ENCODE peak calls at places on chromosomes 4 and X, in five cellular contexts. One of them, this sample, is unnamed.

GRCh38 chrX:109187473-109188168 is 294.3 kb downstream of the GUCY2F start:
- DNase-seq in CD8-positive, alpha-beta T cell: no peak
- DNase-seq in WERI-Rb-1: no peak
- DNase-seq in NCI-H1092 treated with DMSO at 0.1 percent for 48 hours: no peak
- DNase-seq in dermis blood vessel endothelial cell: no peak
- DNase-seq in this sample: no peak

GRCh38 chrX:617401-617800 is 13.2 kb upstream of the SHOX start:
- DNase-seq in CD8-positive, alpha-beta T cell: no peak
- DNase-seq in WERI-Rb-1: no peak
- DNase-seq in NCI-H1092 treated with DMSO at 0.1 percent for 48 hours: no peak
- DNase-seq in dermis blood vessel endothelial cell: no peak
- DNase-seq in this sample: no peak

GRCh38 chr4:85147481-85148076 is 181.1 kb upstream of the WDFY3 start:
- DNase-seq in CD8-positive, alpha-beta T cell: no peak
- DNase-seq in WERI-Rb-1: peak; percentile 44
- DNase-seq in NCI-H1092 treated with DMSO at 0.1 percent for 48 hours: peak; percentile 85
- DNase-seq in dermis blood vessel endothelial cell: peak; percentile 74
- DNase-seq in this sample: peak; percentile 77

GRCh38 chr4:42917316-42917715 is 24.8 kb downstream of the GRXCR1 start:
- DNase-seq in CD8-positive, alpha-beta T cell: no peak
- DNase-seq in WERI-Rb-1: no peak
- DNase-seq in NCI-H1092 treated with DMSO at 0.1 percent for 48 hours: no peak
- DNase-seq in dermis blood vessel endothelial cell: no peak
- DNase-seq in this sample: no peak

GRCh38 chrX:114201622-114202021 is 382.3 kb upstream of the HTR2C start:
- DNase-seq in CD8-positive, alpha-beta T cell: no peak
- DNase-seq in WERI-Rb-1: no peak
- DNase-seq in NCI-H1092 treated with DMSO at 0.1 percent for 48 hours: no peak
- DNase-seq in dermis blood vessel endothelial cell: no peak
- DNase-seq in this sample: no peak

GRCh38 chr4:84455697-84456096 is 43.4 kb downstream of the NKX6-1 start:
- DNase-seq in CD8-positive, alpha-beta T cell: no peak
- DNase-seq in WERI-Rb-1: no peak
- DNase-seq in NCI-H1092 treated with DMSO at 0.1 percent for 48 hours: no peak
- DNase-seq in dermis blood vessel endothelial cell: no peak
- DNase-seq in this sample: no peak

GRCh38 chr4:15506464-15506863 is 36.8 kb downstream of the CC2D2A start:
- DNase-seq in CD8-positive, alpha-beta T cell: no peak
- DNase-seq in WERI-Rb-1: no peak
- DNase-seq in NCI-H1092 treated with DMSO at 0.1 percent for 48 hours: no peak
- DNase-seq in dermis blood vessel endothelial cell: peak; percentile 38
- DNase-seq in this sample: no peak

GRCh38 chr4:5999830-6000365 is 18.3 kb downstream of the C4orf50 start:
- DNase-seq in CD8-positive, alpha-beta T cell: no peak
- DNase-seq in WERI-Rb-1: peak; percentile 3
- DNase-seq in NCI-H1092 treated with DMSO at 0.1 percent for 48 hours: no peak
- DNase-seq in dermis blood vessel endothelial cell: no peak
- DNase-seq in this sample: no peak

GRCh38 chrX:623599-624323 is 6.8 kb upstream of the SHOX start:
- DNase-seq in CD8-positive, alpha-beta T cell: no peak
- DNase-seq in WERI-Rb-1: no peak
- DNase-seq in NCI-H1092 treated with DMSO at 0.1 percent for 48 hours: no peak
- DNase-seq in dermis blood vessel endothelial cell: peak; percentile 21
- DNase-seq in this sample: no peak

This sample was measured in NCI-H82.